ENCODE peak calls at places on chromosomes 16 and 17, in seven cellular contexts. One of them, this sample, is unnamed.

GRCh38 chr17:61291457-61292311 is 108.0 kb upstream of the TBX2 start:
- DNase-seq in keratinocyte: no peak
- DNase-seq in colonic mucosa: no peak
- DNase-seq in endothelial cell of umbilical vein: no peak
- DNase-seq in mesendoderm: no peak
- DNase-seq in H1: no peak
- DNase-seq in neuronal stem cell: no peak
- DNase-seq in this sample: no peak

GRCh38 chr17:78418627-78419026 is 40.2 kb downstream of the PGS1 start:
- DNase-seq in keratinocyte: no peak
- DNase-seq in colonic mucosa: no peak
- DNase-seq in endothelial cell of umbilical vein: no peak
- DNase-seq in mesendoderm: no peak
- DNase-seq in H1: no peak
- DNase-seq in neuronal stem cell: no peak
- DNase-seq in this sample: no peak

GRCh38 chr17:8698142-8699050 is 46.2 kb downstream of the CCDC42 start:
- DNase-seq in keratinocyte: no peak
- DNase-seq in colonic mucosa: peak
- DNase-seq in endothelial cell of umbilical vein: peak
- DNase-seq in mesendoderm: peak
- DNase-seq in H1: no peak
- DNase-seq in neuronal stem cell: no peak
- DNase-seq in this sample: no peak

GRCh38 chr16:83994703-83995102 is 26.7 kb downstream of the NECAB2 start:
- DNase-seq in keratinocyte: no peak
- DNase-seq in colonic mucosa: no peak
- DNase-seq in endothelial cell of umbilical vein: no peak
- DNase-seq in mesendoderm: no peak
- DNase-seq in H1: no peak
- DNase-seq in neuronal stem cell: no peak
- DNase-seq in this sample: no peak

GRCh38 chr16:426906-427249 is 1.4 kb downstream of the RAB11FIP3 start:
- DNase-seq in keratinocyte: no peak
- DNase-seq in colonic mucosa: no peak
- DNase-seq in endothelial cell of umbilical vein: no peak
- DNase-seq in mesendoderm: no peak
- DNase-seq in H1: no peak
- DNase-seq in neuronal stem cell: no peak
- DNase-seq in this sample: no peak

GRCh38 chr16:10870808-10871156 is 6.2 kb upstream of the CIITA start:
- DNase-seq in keratinocyte: no peak
- DNase-seq in colonic mucosa: no peak
- DNase-seq in endothelial cell of umbilical vein: no peak
- DNase-seq in mesendoderm: no peak
- DNase-seq in H1: no peak
- DNase-seq in neuronal stem cell: no peak
- DNase-seq in this sample: no peak

GRCh38 chr16:23020084-23020483 is 129.2 kb downstream of the USP31 start:
- DNase-seq in keratinocyte: no peak
- DNase-seq in colonic mucosa: no peak
- DNase-seq in endothelial cell of umbilical vein: no peak
- DNase-seq in mesendoderm: no peak
- DNase-seq in H1: no peak
- DNase-seq in neuronal stem cell: no peak
- DNase-seq in this sample: no peak

GRCh38 chr16:23539984-23540816 is 16.9 kb downstream of the EARS2 start:
- DNase-seq in keratinocyte: no peak
- DNase-seq in colonic mucosa: no peak
- DNase-seq in endothelial cell of umbilical vein: no peak
- DNase-seq in mesendoderm: no peak
- DNase-seq in H1: no peak
- DNase-seq in neuronal stem cell: no peak
- DNase-seq in this sample: no peak

GRCh38 chr16:9090960-9091866 is at the start of gene HAPSTR1:
- DNase-seq in keratinocyte: peak
- DNase-seq in colonic mucosa: peak
- DNase-seq in endothelial cell of umbilical vein: peak
- DNase-seq in mesendoderm: peak
- DNase-seq in H1: peak
- DNase-seq in neuronal stem cell: peak
- DNase-seq in this sample: peak

GRCh38 chr17:78676415-78677302 is 99.5 kb upstream of the DNAH17 start:
- DNase-seq in keratinocyte: no peak
- DNase-seq in colonic mucosa: no peak
- DNase-seq in endothelial cell of umbilical vein: no peak
- DNase-seq in mesendoderm: no peak
- DNase-seq in H1: no peak
- DNase-seq in neuronal stem cell: no peak
- DNase-seq in this sample: no peak

GRCh38 chr17:48625502-48626201 is 506 bp downstream of the HOXB9 start:
- DNase-seq in keratinocyte: no peak
- DNase-seq in colonic mucosa: peak
- DNase-seq in endothelial cell of umbilical vein: peak
- DNase-seq in mesendoderm: peak
- DNase-seq in H1: peak
- DNase-seq in neuronal stem cell: no peak
- DNase-seq in this sample: no peak

GRCh38 chr17:46194393-46195216 is 1.4 kb upstream of the KANSL1 start:
- DNase-seq in keratinocyte: no peak
- DNase-seq in colonic mucosa: peak
- DNase-seq in endothelial cell of umbilical vein: peak
- DNase-seq in mesendoderm: peak
- DNase-seq in H1: no peak
- DNase-seq in neuronal stem cell: no peak
- DNase-seq in this sample: peak

DNA sequence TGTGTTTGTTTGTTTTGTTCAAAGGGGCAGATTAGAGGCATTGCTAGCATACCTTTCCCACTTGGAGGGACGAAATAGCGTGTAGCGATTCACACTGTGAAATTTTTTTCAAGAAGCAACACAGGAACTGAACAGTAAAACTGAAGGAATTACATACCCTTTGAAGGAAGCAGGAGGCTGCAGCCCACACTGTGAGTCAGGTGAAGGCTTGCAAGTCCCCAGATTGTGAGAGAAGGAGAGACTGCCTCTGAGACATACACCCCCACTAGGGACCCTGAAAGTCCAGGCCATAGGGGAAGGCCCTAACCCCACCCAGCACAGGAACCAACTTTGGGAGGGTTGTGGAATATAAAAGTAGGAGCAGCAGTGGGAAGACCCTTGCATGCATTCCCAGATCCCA is 69.6 kb upstream of the HS3ST3A1 start:
- DNase-seq in keratinocyte: no peak
- DNase-seq in colonic mucosa: no peak
- DNase-seq in endothelial cell of umbilical vein: no peak
- DNase-seq in mesendoderm: peak
- DNase-seq in H1: no peak
- DNase-seq in neuronal stem cell: no peak
- DNase-seq in this sample: no peak
- H3K9ac ChIP-seq in keratinocyte: no peak
- H3K9ac ChIP-seq in colonic mucosa: no peak
- H3K9ac ChIP-seq in endothelial cell of umbilical vein: no peak
- H3K9ac ChIP-seq in mesendoderm: no peak
- H3K9ac ChIP-seq in H1: no peak
- H3K9ac ChIP-seq in neuronal stem cell: no peak
- H3K9ac ChIP-seq in this sample: no peak

GRCh38 chr17:49703557-49704277 is 4.0 kb downstream of the SLC35B1 start:
- DNase-seq in keratinocyte: no peak
- DNase-seq in colonic mucosa: no peak
- DNase-seq in endothelial cell of umbilical vein: peak
- DNase-seq in mesendoderm: peak
- DNase-seq in H1: no peak
- DNase-seq in neuronal stem cell: no peak
- DNase-seq in this sample: peak
- H3K9ac ChIP-seq in keratinocyte: no peak
- H3K9ac ChIP-seq in colonic mucosa: no peak
- H3K9ac ChIP-seq in endothelial cell of umbilical vein: no peak
- H3K9ac ChIP-seq in mesendoderm: no peak
- H3K9ac ChIP-seq in H1: no peak
- H3K9ac ChIP-seq in neuronal stem cell: no peak
- H3K9ac ChIP-seq in this sample: no peak

GRCh38 chr17:27659685-27660084 is 28.7 kb downstream of the LGALS9 start:
- DNase-seq in keratinocyte: no peak
- DNase-seq in colonic mucosa: no peak
- DNase-seq in endothelial cell of umbilical vein: no peak
- DNase-seq in mesendoderm: no peak
- DNase-seq in H1: no peak
- DNase-seq in neuronal stem cell: no peak
- DNase-seq in this sample: no peak

GRCh38 chr17:27664606-27664965 is 33.6 kb downstream of the LGALS9 start:
- DNase-seq in keratinocyte: no peak
- DNase-seq in colonic mucosa: no peak
- DNase-seq in endothelial cell of umbilical vein: no peak
- DNase-seq in mesendoderm: no peak
- DNase-seq in H1: no peak
- DNase-seq in neuronal stem cell: no peak
- DNase-seq in this sample: no peak

GRCh38 chr17:27663862-27664605 is 33.0 kb downstream of the LGALS9 start:
- DNase-seq in keratinocyte: no peak
- DNase-seq in colonic mucosa: no peak
- DNase-seq in endothelial cell of umbilical vein: no peak
- DNase-seq in mesendoderm: no peak
- DNase-seq in H1: no peak
- DNase-seq in neuronal stem cell: no peak
- DNase-seq in this sample: no peak

GRCh38 chr17:27657620-27658019 is 26.6 kb downstream of the LGALS9 start:
- DNase-seq in keratinocyte: no peak
- DNase-seq in colonic mucosa: no peak
- DNase-seq in endothelial cell of umbilical vein: peak
- DNase-seq in mesendoderm: peak
- DNase-seq in H1: no peak
- DNase-seq in neuronal stem cell: no peak
- DNase-seq in this sample: peak

GRCh38 chr17:27660436-27660835 is 29.4 kb downstream of the LGALS9 start:
- DNase-seq in keratinocyte: no peak
- DNase-seq in colonic mucosa: no peak
- DNase-seq in endothelial cell of umbilical vein: no peak
- DNase-seq in mesendoderm: no peak
- DNase-seq in H1: no peak
- DNase-seq in neuronal stem cell: no peak
- DNase-seq in this sample: no peak
- H3K9ac ChIP-seq in keratinocyte: no peak
- H3K9ac ChIP-seq in colonic mucosa: no peak
- H3K9ac ChIP-seq in endothelial cell of umbilical vein: no peak
- H3K9ac ChIP-seq in mesendoderm: no peak
- H3K9ac ChIP-seq in H1: no peak
- H3K9ac ChIP-seq in neuronal stem cell: no peak
- H3K9ac ChIP-seq in this sample: no peak

GRCh38 chr17:3693829-3694231 is 2.1 kb downstream of the P2RX5 start:
- DNase-seq in keratinocyte: no peak
- DNase-seq in colonic mucosa: no peak
- DNase-seq in endothelial cell of umbilical vein: no peak
- DNase-seq in mesendoderm: no peak
- DNase-seq in H1: no peak
- DNase-seq in neuronal stem cell: no peak
- DNase-seq in this sample: no peak
- H3K9ac ChIP-seq in keratinocyte: no peak
- H3K9ac ChIP-seq in colonic mucosa: no peak
- H3K9ac ChIP-seq in endothelial cell of umbilical vein: no peak
- H3K9ac ChIP-seq in mesendoderm: no peak
- H3K9ac ChIP-seq in H1: no peak
- H3K9ac ChIP-seq in neuronal stem cell: peak
- H3K9ac ChIP-seq in this sample: no peak

DNA sequence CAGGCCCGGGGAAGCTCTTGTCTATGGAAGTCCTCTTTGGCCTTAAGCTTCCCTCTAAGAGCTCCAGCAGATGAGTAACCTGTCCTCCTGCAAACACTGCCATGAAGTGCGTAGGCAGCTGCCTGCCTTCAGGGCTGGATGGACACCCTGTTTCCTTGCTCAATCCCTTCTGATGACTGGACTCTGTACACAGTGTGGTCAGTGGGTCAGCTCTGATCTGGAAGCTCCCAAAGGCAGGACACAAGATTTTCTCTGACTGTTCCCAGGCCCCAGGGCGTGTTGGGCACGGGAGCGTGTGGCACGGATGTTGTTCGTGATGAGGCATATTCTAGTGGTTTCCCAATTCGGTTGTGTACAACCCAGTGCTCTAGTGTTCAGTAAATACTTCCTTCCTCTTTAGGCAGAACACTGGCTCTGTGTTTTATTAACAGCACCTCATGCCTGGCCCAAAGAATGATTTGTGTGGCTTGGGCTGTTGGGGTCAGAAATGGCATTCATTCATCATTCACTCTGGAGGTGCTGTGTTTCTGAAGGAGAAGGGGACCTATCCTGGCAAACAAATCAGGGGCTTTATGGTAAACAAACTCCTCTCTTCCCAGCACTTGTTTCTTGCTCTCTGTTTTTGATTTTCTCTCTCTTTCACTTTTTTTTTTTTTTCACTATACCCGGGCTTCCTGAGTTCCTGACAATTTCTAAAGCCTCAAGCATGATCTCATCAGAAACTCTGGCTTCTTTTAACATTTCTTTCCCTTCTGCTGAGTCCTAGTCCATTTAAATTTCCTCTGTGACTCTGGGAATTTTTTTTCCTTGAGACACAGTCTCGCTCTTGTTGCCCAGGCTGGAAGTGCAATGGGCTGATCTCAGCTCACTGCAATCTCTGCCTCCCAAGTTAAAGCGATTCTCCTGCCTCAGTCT is 12.0 kb upstream of the RNF157 start:
- DNase-seq in keratinocyte: no peak
- DNase-seq in colonic mucosa: no peak
- DNase-seq in endothelial cell of umbilical vein: peak
- DNase-seq in mesendoderm: no peak
- DNase-seq in H1: no peak
- DNase-seq in neuronal stem cell: no peak
- DNase-seq in this sample: peak
- H3K9ac ChIP-seq in keratinocyte: no peak
- H3K9ac ChIP-seq in colonic mucosa: no peak
- H3K9ac ChIP-seq in endothelial cell of umbilical vein: no peak
- H3K9ac ChIP-seq in mesendoderm: no peak
- H3K9ac ChIP-seq in H1: no peak
- H3K9ac ChIP-seq in neuronal stem cell: no peak
- H3K9ac ChIP-seq in this sample: peak

GRCh38 chr17:43018008-43018853 is 4.0 kb downstream of the VAT1 start:
- DNase-seq in keratinocyte: no peak
- DNase-seq in colonic mucosa: no peak
- DNase-seq in endothelial cell of umbilical vein: no peak
- DNase-seq in mesendoderm: peak
- DNase-seq in H1: no peak
- DNase-seq in neuronal stem cell: peak
- DNase-seq in this sample: peak
- H3K9ac ChIP-seq in keratinocyte: no peak
- H3K9ac ChIP-seq in colonic mucosa: no peak
- H3K9ac ChIP-seq in endothelial cell of umbilical vein: no peak
- H3K9ac ChIP-seq in mesendoderm: no peak
- H3K9ac ChIP-seq in H1: no peak
- H3K9ac ChIP-seq in neuronal stem cell: no peak
- H3K9ac ChIP-seq in this sample: no peak

This sample was measured in DND-41.